ENCODE peak calls at places on chromosomes 4 and X, in ten cellular contexts. H is kidney; P is CD4-positive, alpha-beta T cell; K is GM13976; A is GM12865; O is AG10803; E is upper lobe of right lung; F is lung; Y is adrenal gland; T is neural progenitor cell. I is an unnamed sample.

GRCh38 chrX:132853040-132853439 is 105.4 kb downstream of the HS6ST2 start:
- DNase-seq in H (no peak), P (no peak), K (no peak), A (no peak), O (no peak), E (no peak), F (no peak), Y (no peak), T (no peak), I (no peak)

GRCh38 chr4:167021545-167022155 is 212.6 kb downstream of the SPOCK3 start:
- DNase-seq in H (peak; percentile 64), P (peak; percentile 33), K (peak; percentile 7), A (peak; percentile 79), O (peak; percentile 47), E (peak; percentile 76), F (peak; percentile 55), Y (peak; percentile 68), T (peak; percentile 80), I (peak; percentile 6)

GRCh38 chrX:28589048-28589447 is 1.8 kb downstream of the IL1RAPL1 start:
- DNase-seq in H (no peak), P (no peak), K (no peak), A (no peak), O (no peak), E (no peak), F (no peak), Y (no peak), T (no peak), I (no peak)

GRCh38 chr4:122003335-122003734 is 51.5 kb upstream of the TRPC3 start:
- DNase-seq in H (no peak), P (no peak), K (peak; percentile 14), A (peak; percentile 73), O (peak; percentile 21), E (no peak), F (no peak), Y (no peak), T (peak; percentile 41), I (peak; percentile 34)

GRCh38 chrX:3136161-3136961 is 95.1 kb downstream of the ARSF start:
- DNase-seq in H (no peak), P (no peak), K (no peak), A (no peak), O (no peak), E (no peak), F (peak; percentile 10), Y (no peak), T (peak; percentile 55), I (no peak)

GRCh38 chr4:76995776-76996175 is 46.2 kb downstream of the SEPTIN11 start:
- DNase-seq in H (no peak), P (no peak), K (no peak), A (no peak), O (no peak), E (no peak), F (no peak), Y (no peak), T (no peak), I (no peak)

GRCh38 chrX:149540133-149540620 is 635 bp upstream of the EOLA1 start:
- DNase-seq in H (peak; percentile 98), P (peak; percentile 82), K (peak; percentile 88), A (peak; percentile 94), O (peak; percentile 88), E (peak; percentile 95), F (peak; percentile 90), Y (peak; percentile 91), T (peak; percentile 95), I (peak; percentile 87)

GRCh38 chr4:85257817-85258216 is 217.1 kb upstream of the ARHGAP24 start:
- DNase-seq in H (no peak), P (no peak), K (no peak), A (no peak), O (no peak), E (no peak), F (no peak), Y (no peak), T (no peak), I (no peak)

GRCh38 chr4:54913751-54914526 is 211.5 kb downstream of the KDR start:
- DNase-seq in H (peak; percentile 51), P (no peak), K (no peak), A (no peak), O (peak; percentile 29), E (no peak), F (no peak), Y (no peak), T (no peak), I (no peak)

GRCh38 chr4:170741856-170742255 is 652.1 kb upstream of the AADAT start:
- DNase-seq in H (no peak), P (no peak), K (no peak), A (no peak), O (no peak), E (no peak), F (no peak), Y (no peak), T (no peak), I (no peak)

GRCh38 chr4:51884606-51885005 is 41.7 kb downstream of the DCUN1D4 start:
- DNase-seq in H (no peak), P (no peak), K (no peak), A (no peak), O (no peak), E (no peak), F (no peak), Y (no peak), T (peak; percentile 60), I (no peak)

GRCh38 chrX:12702509-12703091 is 88.6 kb upstream of the PRPS2 start:
- DNase-seq in H (no peak), P (no peak), K (no peak), A (peak; percentile 1), O (no peak), E (no peak), F (no peak), Y (no peak), T (peak; percentile 4), I (no peak)

GRCh38 chr4:140730108-140730507 is 26.1 kb downstream of the TBC1D9 start:
- DNase-seq in H (no peak), P (no peak), K (no peak), A (no peak), O (no peak), E (no peak), F (no peak), Y (no peak), T (no peak), I (no peak)

GRCh38 chr4:36207808-36208207 is 36.5 kb downstream of the ARAP2 start:
- DNase-seq in H (no peak), P (no peak), K (no peak), A (no peak), O (no peak), E (no peak), F (no peak), Y (no peak), T (no peak), I (no peak)

GRCh38 chr4:159487284-159487747 is 384.4 kb downstream of the RAPGEF2 start:
- DNase-seq in H (no peak), P (no peak), K (peak; percentile 42), A (peak; percentile 71), O (peak; percentile 75), E (no peak), F (no peak), Y (peak; percentile 55), T (peak; percentile 85), I (peak; percentile 54)

GRCh38 chrX:27600686-27601085 is 10.5 kb downstream of the DCAF8L2 start:
- DNase-seq in H (no peak), P (no peak), K (no peak), A (no peak), O (no peak), E (no peak), F (no peak), Y (no peak), T (no peak), I (no peak)

GRCh38 chr4:174248407-174248806 is 35.1 kb downstream of the FBXO8 start:
- DNase-seq in H (no peak), P (no peak), K (no peak), A (no peak), O (no peak), E (no peak), F (no peak), Y (no peak), T (no peak), I (no peak)

DNA sequence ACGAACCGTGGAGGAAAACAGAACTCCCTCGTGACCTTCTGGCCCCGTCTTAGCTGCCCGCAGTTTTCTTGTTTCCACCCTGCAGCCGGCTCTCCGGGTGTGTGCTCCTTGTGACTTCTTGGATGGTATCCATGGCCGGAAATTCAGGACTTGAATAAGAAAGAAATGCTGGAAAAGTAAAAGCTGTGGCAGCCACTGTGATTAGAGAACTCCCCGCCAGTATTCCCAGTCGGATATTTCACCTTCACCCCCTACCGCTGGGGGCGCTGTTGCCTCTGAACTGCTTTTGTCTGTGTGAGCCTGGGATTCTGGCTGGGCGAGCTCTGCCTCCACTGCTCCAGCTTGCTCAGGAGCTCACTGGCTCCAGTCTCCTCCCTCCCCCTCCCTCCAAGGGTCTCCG is 41.5 kb upstream of the CYP4V2 start:
- DNase-seq in H (peak; percentile 87), P (no peak), K (no peak), A (peak; percentile 31), O (peak; percentile 19), E (no peak), F (no peak), Y (peak; percentile 56), T (peak; percentile 65), I (no peak)
- TF ChIP-seq CTCF in H (peak; percentile 49), P (no peak), K (peak; percentile 41), A (peak; percentile 63), O (peak; percentile 61), E (peak; percentile 55), F (no peak), Y (peak; percentile 70), T (peak; percentile 80), I (no peak)

GRCh38 chr4:150814873-150815272 is 200.2 kb downstream of the LRBA start:
- DNase-seq in H (no peak), P (no peak), K (no peak), A (no peak), O (no peak), E (no peak), F (no peak), Y (no peak), T (no peak), I (no peak)
- TF ChIP-seq CTCF in H (no peak), P (peak; percentile 9), K (no peak), A (no peak), O (no peak), E (no peak), F (no peak), Y (no peak), T (no peak), I (no peak)

GRCh38 chrX:105820247-105820646 is 2.1 kb upstream of the NRK start:
- DNase-seq in H (peak; percentile 22), P (no peak), K (no peak), A (no peak), O (no peak), E (no peak), F (no peak), Y (no peak), T (peak; percentile 40), I (no peak)
- TF ChIP-seq CTCF in H (no peak), P (no peak), K (no peak), A (no peak), O (no peak), E (no peak), F (no peak), Y (no peak), T (no peak), I (no peak)

GRCh38 chrX:55132416-55132815 is 43.6 kb downstream of the PAGE2 start:
- DNase-seq in H (no peak), P (no peak), K (no peak), A (no peak), O (no peak), E (no peak), F (no peak), Y (no peak), T (no peak), I (no peak)

DNA sequence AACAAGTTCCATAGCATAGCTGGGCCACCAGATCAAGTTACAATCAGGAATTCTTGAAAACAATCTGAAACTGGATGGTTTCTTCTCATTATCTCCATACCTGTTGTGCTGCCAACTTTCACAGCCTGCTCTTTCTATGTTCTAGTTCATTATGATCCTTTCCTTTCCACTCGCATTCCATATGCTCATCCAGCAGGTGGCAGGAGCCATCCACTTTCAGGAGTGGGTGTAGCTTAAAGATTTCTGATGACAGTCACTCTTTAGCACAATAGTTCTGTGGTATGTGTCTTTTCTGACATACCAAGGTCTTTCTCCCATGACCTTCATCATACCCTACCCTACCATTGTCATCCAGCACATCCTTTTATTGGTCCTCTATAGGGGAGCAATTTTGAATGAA is 46.4 kb downstream of the PAGE2 start:
- DNase-seq in H (no peak), P (no peak), K (no peak), A (peak; percentile 8), O (peak; percentile 29), E (no peak), F (no peak), Y (peak; percentile 41), T (peak; percentile 18), I (no peak)
- TF ChIP-seq CTCF in H (peak; percentile 64), P (peak; percentile 19), K (peak; percentile 28), A (no peak), O (peak; percentile 67), E (peak; percentile 57), F (peak; percentile 24), Y (peak; percentile 69), T (peak; percentile 51), I (no peak)